ENCODE peak calls at places on chromosomes 11 and 22, in four cellular contexts. T, Y, F and B are unnamed samples.

GRCh38 chr11:1233351-1234053 is 10.6 kb downstream of the MUC5B start:
- DNase-seq in F (no peak), Y (peak; percentile 54), T (no peak), B (no peak)

GRCh38 chr22:48856308-48856615 is 971.4 kb downstream of the BRD1 start:
- DNase-seq in T (no peak), Y (no peak), F (no peak), B (no peak)

GRCh38 chr22:46367707-46368191 is 32.2 kb downstream of the TRMU start:
- DNase-seq in Y (peak; percentile 89), F (no peak), T (no peak), B (peak; percentile 74)

GRCh38 chr11:90818196-90818735 is 595.4 kb upstream of the CHORDC1 start:
- DNase-seq in Y (no peak), F (no peak), T (no peak), B (no peak)

GRCh38 chr11:108007819-108008218 is 879 bp upstream of the CUL5 start:
- DNase-seq in F (no peak), Y (no peak), T (no peak), B (no peak)

GRCh38 chr11:110095554-110095953 is 2.4 kb downstream of the ZC3H12C start:
- DNase-seq in Y (no peak), T (no peak), F (no peak), B (peak; percentile 36)

GRCh38 chr11:61294717-61295595 is at the start of gene VWCE:
- DNase-seq in F (no peak), T (no peak), Y (peak; percentile 66), B (no peak)

GRCh38 chr11:1389932-1390587 is at the start of gene BRSK2:
- DNase-seq in F (no peak), T (no peak), Y (no peak), B (no peak)

GRCh38 chr11:121964591-121964990 is 151.4 kb downstream of the BLID start:
- DNase-seq in F (no peak), T (no peak), Y (no peak), B (no peak)

GRCh38 chr22:49278357-49278756 is 549.3 kb downstream of the BRD1 start:
- DNase-seq in F (no peak), T (no peak), Y (no peak), B (no peak)

GRCh38 chr11:59680287-59681154 is 11.7 kb upstream of the PATL1 start:
- DNase-seq in Y (peak; percentile 77), T (no peak), F (peak; percentile 20), B (no peak)

GRCh38 chr11:13352711-13353110 is 75.1 kb downstream of the BMAL1 start:
- DNase-seq in T (no peak), Y (no peak), F (no peak), B (no peak)

GRCh38 chr11:72116019-72116755 is 3.7 kb upstream of the ANAPC15 start:
- DNase-seq in T (no peak), Y (no peak), F (no peak), B (no peak)

GRCh38 chr11:68841718-68842426 is at the start of gene CPT1A:
- DNase-seq in Y (peak; percentile 86), F (no peak), T (no peak), B (no peak)

GRCh38 chr11:117985953-117986887 is at the start of gene IL10RA:
- DNase-seq in Y (peak; percentile 79), T (no peak), F (no peak), B (peak; percentile 54)

GRCh38 chr11:11703885-11704284 is 82.1 kb upstream of the GALNT18 start:
- DNase-seq in T (no peak), F (no peak), Y (no peak), B (no peak)

GRCh38 chr11:68677432-68677831 is 6.9 kb upstream of the GAL start:
- DNase-seq in F (no peak), T (no peak), Y (peak; percentile 80), B (no peak)

GRCh38 chr11:79304599-79305212 is 136.1 kb downstream of the TENM4 start:
- DNase-seq in Y (no peak), F (no peak), T (no peak), B (no peak)

GRCh38 chr11:77821349-77821851 is 456 bp downstream of the AAMDC start:
- DNase-seq in Y (peak; percentile 14), T (no peak), F (no peak), B (no peak)

GRCh38 chr11:94708642-94709041 is 59.5 kb upstream of the AMOTL1 start:
- DNase-seq in F (no peak), T (no peak), Y (no peak), B (no peak)

GRCh38 chr11:116059909-116060308 is 555.7 kb upstream of the CADM1 start:
- DNase-seq in F (no peak), T (no peak), Y (no peak), B (no peak)

GRCh38 chr11:10125522-10126133 is 168.4 kb downstream of the SBF2 start:
- DNase-seq in Y (no peak), T (no peak), F (no peak), B (no peak)

GRCh38 chr22:40121463-40121862 is 56.3 kb upstream of the TNRC6B start:
- DNase-seq in Y (no peak), T (no peak), F (no peak), B (no peak)

GRCh38 chr11:422249-422656 is 7.5 kb upstream of the SIGIRR start:
- DNase-seq in F (no peak), Y (no peak), T (no peak), B (no peak)

GRCh38 chr22:39598017-39598965 is 27.7 kb downstream of the CACNA1I start:
- DNase-seq in F (no peak), T (no peak), Y (peak; percentile 90), B (no peak)

GRCh38 chr11:94769897-94770296 is 1.7 kb downstream of the AMOTL1 start:
- DNase-seq in T (no peak), F (no peak), Y (no peak), B (no peak)

GRCh38 chr11:2091786-2092463 is 47.3 kb downstream of the IGF2 start:
- DNase-seq in Y (no peak), T (no peak), F (no peak), B (no peak)

GRCh38 chr11:114762437-114762836 is 84.1 kb downstream of the NXPE2 start:
- DNase-seq in F (no peak), T (no peak), Y (peak; percentile 44), B (no peak)

GRCh38 chr11:129391350-129391749 is 15.7 kb downstream of the BARX2 start:
- DNase-seq in F (no peak), T (no peak), Y (no peak), B (no peak)

GRCh38 chr11:10076458-10077141 is 217.4 kb downstream of the SBF2 start:
- DNase-seq in T (peak; percentile 9), Y (peak; percentile 30), F (no peak), B (no peak)

GRCh38 chr22:47198801-47199251 is 436.4 kb downstream of the TBC1D22A start:
- DNase-seq in Y (no peak), F (no peak), T (no peak), B (peak; percentile 12)

GRCh38 chr22:42797021-42797420 is 60.1 kb downstream of the ARFGAP3 start:
- DNase-seq in T (no peak), F (no peak), Y (no peak), B (no peak)

GRCh38 chr22:49754674-49755590 is 72.7 kb downstream of the BRD1 start:
- DNase-seq in Y (no peak), F (no peak), T (no peak), B (no peak)

GRCh38 chr11:60370811-60371297 is 7.5 kb upstream of the MS4A7 start:
- DNase-seq in Y (no peak), F (no peak), T (no peak), B (no peak)

GRCh38 chr22:41620646-41621098 is at the start of gene DESI1:
- DNase-seq in T (no peak), F (no peak), Y (peak; percentile 59), B (peak; percentile 25)

GRCh38 chr11:32302826-32303225 is 132.5 kb downstream of the WT1 start:
- DNase-seq in F (no peak), T (no peak), Y (no peak), B (no peak)

DNA sequence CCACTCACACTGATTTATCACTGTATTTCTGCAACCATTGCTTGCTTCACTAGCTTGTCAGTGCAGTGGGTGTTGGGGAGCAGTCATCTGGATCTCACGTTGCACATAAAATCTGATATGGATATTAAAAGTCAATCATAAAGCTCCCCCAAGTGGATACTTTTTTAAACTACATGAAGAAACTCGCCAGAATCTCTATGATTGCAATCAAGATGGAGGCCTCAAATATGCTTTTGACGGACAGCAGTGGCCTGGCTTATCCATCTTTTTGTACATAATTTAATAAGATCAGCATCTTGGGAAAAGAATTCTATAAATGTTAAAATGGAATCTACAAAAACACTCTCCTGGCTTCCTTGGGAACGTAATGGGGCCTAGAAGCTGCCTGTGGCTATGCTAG is 137.7 kb downstream of the WT1 start:
- DNase-seq in Y (peak; percentile 2), T (no peak), F (no peak), B (no peak)
- TF ChIP-seq CTCF in Y (peak; percentile 27), T (no peak), F (peak; percentile 37), B (no peak)

DNA sequence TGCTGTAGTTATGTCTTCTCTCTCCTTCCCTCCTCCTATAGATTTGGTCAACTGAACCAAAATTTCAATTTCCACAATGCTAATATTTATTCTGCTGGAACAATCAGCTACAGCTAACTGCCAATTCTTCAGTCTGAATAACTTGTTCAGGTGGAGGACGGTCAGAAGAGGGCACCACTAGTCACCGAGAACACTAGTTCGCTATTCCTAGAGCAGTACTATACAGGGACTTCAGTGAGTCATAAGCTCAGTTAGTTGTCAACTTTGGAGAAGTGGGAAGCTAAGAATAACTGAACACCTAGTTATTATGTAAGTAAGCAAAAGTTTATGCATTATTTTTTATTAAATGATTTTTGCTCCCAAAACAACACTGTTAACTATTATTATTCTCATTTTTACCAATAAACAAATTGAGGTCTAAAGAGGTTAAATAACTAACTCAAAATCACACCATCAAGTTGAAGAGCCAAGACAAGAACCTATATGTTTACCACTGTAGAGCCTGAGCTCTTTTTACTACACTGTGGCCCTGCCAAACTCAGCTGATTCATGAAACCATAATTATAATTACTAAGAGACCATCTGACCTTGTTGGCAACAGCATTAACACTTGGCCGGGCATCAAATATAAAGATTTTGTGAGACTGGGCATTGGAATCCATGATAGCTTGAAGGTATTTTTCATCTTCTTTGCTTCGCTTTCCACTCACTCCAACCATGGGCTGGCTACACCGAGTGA is 59.0 kb downstream of the CEP57 start:
- DNase-seq in Y (peak; percentile 38), F (no peak), T (no peak), B (no peak)
- TF ChIP-seq CTCF in Y (no peak), F (peak; percentile 51), T (peak; percentile 51), B (no peak)

GRCh38 chr11:70502677-70503076 is 104.3 kb downstream of the CTTN start:
- DNase-seq in F (no peak), T (no peak), Y (no peak), B (no peak)

GRCh38 chr11:70505331-70505731 is 107.0 kb downstream of the CTTN start:
- DNase-seq in F (no peak), Y (no peak), T (no peak), B (no peak)

GRCh38 chr11:70503201-70503877 is 105.0 kb downstream of the CTTN start:
- DNase-seq in Y (no peak), F (no peak), T (no peak), B (no peak)

GRCh38 chr11:70504246-70505020 is 106.1 kb downstream of the CTTN start:
- DNase-seq in Y (no peak), F (no peak), T (no peak), B (no peak)

DNA sequence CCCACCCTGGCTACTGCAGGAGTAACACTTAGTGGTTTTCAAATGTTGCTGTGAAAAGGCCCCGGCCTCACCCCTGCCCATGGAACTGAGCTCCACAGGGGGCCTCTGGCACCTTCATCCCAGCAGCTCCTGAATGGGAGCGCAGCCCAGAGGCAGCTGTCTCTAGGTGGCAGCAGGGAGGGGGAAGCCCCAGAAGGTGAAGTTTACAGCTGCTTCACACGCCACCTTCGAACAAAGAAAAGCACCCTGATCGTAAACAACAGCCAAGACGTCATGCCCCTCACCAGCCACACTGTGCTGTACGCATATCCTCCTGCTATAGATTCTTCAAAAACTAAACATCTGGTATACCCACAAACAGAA is 105.5 kb downstream of the CTTN start:
- DNase-seq in T (no peak), F (no peak), Y (no peak), B (no peak)
- TF ChIP-seq CTCF in T (no peak), F (peak; percentile 11), Y (no peak), B (no peak)

GRCh38 chr11:135033545-135033944 is 621.5 kb upstream of the B3GAT1 start:
- DNase-seq in T (no peak), Y (no peak), F (no peak), B (no peak)
- TF ChIP-seq CTCF in T (no peak), Y (no peak), F (no peak), B (no peak)